ENCODE peak calls at places on chromosomes 13 and 19, in seven cellular contexts. S is H54; V is fibroblast of pulmonary artery; M is stimulated activated naive CD8-positive, alpha-beta T cell treated with anti-CD3 and anti-CD28 coated beads, Interleukin-15, Interleukin-2, amounts not matched to agents 100 U/mL and 50 U/mL, for 24 hours; G is hypothalamus; U is cardiac fibroblast; C is activated CD8-positive, alpha-beta memory T cell treated with anti-CD3 and anti-CD28 coated beads for 1 hour. J is an unnamed sample.

GRCh38 chr13:44648392-44649117 is 72.4 kb upstream of the TSC22D1 start:
- DNase-seq in S (no peak), V (peak), M (no peak), G (no peak), U (peak), C (no peak), J (no peak)

GRCh38 chr13:94345374-94346195 is 133.9 kb downstream of the DCT start:
- DNase-seq in S (no peak), V (peak), M (no peak), G (no peak), U (peak), C (no peak), J (no peak)

GRCh38 chr13:56396318-56396717 is 744.4 kb upstream of the PRR20A start:
- DNase-seq in S (no peak), V (no peak), M (no peak), G (no peak), U (no peak), C (no peak), J (no peak)

GRCh38 chr13:93922063-93922462 is 557.4 kb downstream of the DCT start:
- DNase-seq in S (no peak), V (no peak), M (no peak), G (no peak), U (peak), C (no peak), J (no peak)

GRCh38 chr13:97127842-97128241 is 94.3 kb upstream of the MBNL2 start:
- DNase-seq in S (no peak), V (no peak), M (no peak), G (no peak), U (no peak), C (no peak), J (no peak)

GRCh38 chr13:44834404-44834803 is 154.9 kb downstream of the NUFIP1 start:
- DNase-seq in S (no peak), V (no peak), M (no peak), G (no peak), U (no peak), C (no peak), J (no peak)

GRCh38 chr19:18802354-18802753 is 11.2 kb upstream of the COMP start:
- DNase-seq in S (no peak), V (no peak), M (no peak), G (no peak), U (no peak), C (no peak), J (no peak)

GRCh38 chr19:1509589-1510441 is 3.0 kb downstream of the ADAMTSL5 start:
- DNase-seq in S (no peak), V (no peak), M (no peak), G (no peak), U (no peak), C (no peak), J (no peak)

GRCh38 chr13:51821666-51822065 is 17.7 kb upstream of the DHRS12 start:
- DNase-seq in S (no peak), V (no peak), M (no peak), G (no peak), U (no peak), C (no peak), J (no peak)

GRCh38 chr13:109162248-109163051 is 533.0 kb downstream of the MYO16 start:
- DNase-seq in S (no peak), V (no peak), M (peak), G (no peak), U (no peak), C (no peak), J (no peak)

GRCh38 chr19:9586764-9587163 is 2.5 kb upstream of the ZNF121 start:
- DNase-seq in S (no peak), V (peak), M (peak), G (peak), U (peak), C (peak), J (no peak)

GRCh38 chr19:35155441-35155840 is 906 bp downstream of the FXYD5 start:
- DNase-seq in S (no peak), V (no peak), M (peak), G (no peak), U (no peak), C (no peak), J (no peak)

GRCh38 chr13:96903085-96903484 is 91.2 kb downstream of the OXGR1 start:
- DNase-seq in S (no peak), V (no peak), M (no peak), G (no peak), U (no peak), C (no peak), J (no peak)

GRCh38 chr13:51800456-51800855 is 3.5 kb downstream of the DHRS12 start:
- DNase-seq in S (no peak), V (no peak), M (no peak), G (no peak), U (no peak), C (no peak), J (no peak)

GRCh38 chr19:33302974-33303790 is 848 bp upstream of the CEBPA start:
- DNase-seq in S (no peak), V (peak), M (peak), G (no peak), U (peak), C (no peak), J (no peak)

GRCh38 chr13:110399801-110400200 is 92.7 kb downstream of the COL4A2 start:
- DNase-seq in S (no peak), V (peak), M (no peak), G (no peak), U (peak), C (no peak), J (no peak)

GRCh38 chr19:45136507-45137178 is 24.1 kb downstream of the NKPD1 start:
- DNase-seq in S (no peak), V (no peak), M (no peak), G (no peak), U (no peak), C (no peak), J (no peak)

GRCh38 chr13:80047406-80047805 is 293.5 kb downstream of the SPRY2 start:
- DNase-seq in S (no peak), V (peak), M (no peak), G (no peak), U (peak), C (no peak), J (peak)

GRCh38 chr19:18002347-18002850 is 5.6 kb upstream of the ARRDC2 start:
- DNase-seq in S (no peak), V (no peak), M (no peak), G (no peak), U (no peak), C (no peak), J (no peak)

GRCh38 chr13:36275190-36276002 is 22.2 kb downstream of the CCDC169 start:
- DNase-seq in S (no peak), V (peak), M (no peak), G (no peak), U (peak), C (no peak), J (no peak)

GRCh38 chr13:35600137-35600536 is 123.6 kb upstream of the MAB21L1 start:
- DNase-seq in S (no peak), V (peak), M (no peak), G (no peak), U (peak), C (no peak), J (no peak)

GRCh38 chr19:58330458-58330857 is 3.7 kb downstream of the ZSCAN22 start:
- DNase-seq in S (peak), V (peak), M (no peak), G (peak), U (peak), C (no peak), J (no peak)

J was measured in cerebellar nuclear complex.